ENCODE peak calls at places on chromosomes 5 and 9, in nine cellular contexts. D is upper lobe of left lung, L is AG08396, N is progenitor cell of endocrine pancreas, K is G401, U is endothelial cell, C is occipital lobe, J is amniotic stem cell, P is cardiac muscle cell. O is an unnamed sample.

GRCh38 chr5:137734962-137735530 is 843 bp downstream of the KLHL3 start:
- DNase-seq in D (peak; percentile 44), L (peak; percentile 31), N (no peak), K (peak; percentile 73), U (peak; percentile 42), C (peak; percentile 39), J (no peak), P (peak; percentile 70), O (peak; percentile 53)

GRCh38 chr5:100777680-100778281 is 125.3 kb downstream of the ST8SIA4 start:
- DNase-seq in D (no peak), L (peak; percentile 62), N (no peak), K (no peak), U (no peak), C (no peak), J (peak; percentile 14), P (peak; percentile 88), O (no peak)

GRCh38 chr5:53419247-53419646 is 61.2 kb upstream of the FST start:
- DNase-seq in D (no peak), L (peak; percentile 27), N (no peak), K (no peak), U (no peak), C (no peak), J (no peak), P (peak; percentile 89), O (no peak)

GRCh38 chr5:175448276-175448675 is 4.3 kb upstream of the DRD1 start:
- DNase-seq in D (no peak), L (no peak), N (no peak), K (no peak), U (no peak), C (no peak), J (no peak), P (no peak), O (no peak)

GRCh38 chr9:37870081-37870798 is 33.7 kb downstream of the SLC25A51 start:
- DNase-seq in D (no peak), L (no peak), N (no peak), K (no peak), U (no peak), C (no peak), J (no peak), P (no peak), O (no peak)

GRCh38 chr5:150562832-150563231 is 54.9 kb downstream of the NDST1 start:
- DNase-seq in D (no peak), L (no peak), N (no peak), K (peak; percentile 32), U (peak; percentile 50), C (no peak), J (no peak), P (peak; percentile 76), O (peak; percentile 53)

GRCh38 chr9:114371986-114372917 is 15.5 kb downstream of the AKNA start:
- DNase-seq in D (no peak), L (no peak), N (no peak), K (no peak), U (no peak), C (no peak), J (no peak), P (peak; percentile 72), O (no peak)

GRCh38 chr5:65203746-65204145 is 278.0 kb downstream of the ADAMTS6 start:
- DNase-seq in D (no peak), L (peak; percentile 34), N (no peak), K (no peak), U (no peak), C (no peak), J (peak; percentile 80), P (peak; percentile 78), O (no peak)